ENCODE peak calls at places on chromosome 3, in seven cellular contexts. One of them, this sample, is unnamed.

GRCh38 chr3:196813903-196814302 is 53.8 kb upstream of the SENP5 start:
- DNase-seq in heart right ventricle: no peak
- DNase-seq in fibroblast of pulmonary artery: peak
- DNase-seq in tibial artery: no peak
- DNase-seq in AML-193: no peak
- DNase-seq in NCI-H460: no peak
- DNase-seq in GM10248: no peak
- DNase-seq in this sample: no peak

GRCh38 chr3:159632847-159633246 is 355.8 kb upstream of the IL12A start:
- DNase-seq in fibroblast of pulmonary artery: no peak
- DNase-seq in AML-193: no peak
- DNase-seq in GM10248: no peak
- DNase-seq in heart right ventricle: no peak
- DNase-seq in tibial artery: no peak
- DNase-seq in NCI-H460: no peak
- DNase-seq in this sample: no peak

GRCh38 chr3:8503871-8504610 is 2.4 kb downstream of the LMCD1 start:
- DNase-seq in GM10248: peak
- DNase-seq in AML-193: no peak
- DNase-seq in NCI-H460: no peak
- DNase-seq in tibial artery: no peak
- DNase-seq in fibroblast of pulmonary artery: no peak
- DNase-seq in heart right ventricle: no peak
- DNase-seq in this sample: no peak

GRCh38 chr3:42960282-42960681 is 18.8 kb upstream of the GASK1A start:
- DNase-seq in tibial artery: no peak
- DNase-seq in AML-193: no peak
- DNase-seq in fibroblast of pulmonary artery: peak
- DNase-seq in NCI-H460: peak
- DNase-seq in GM10248: no peak
- DNase-seq in heart right ventricle: no peak
- DNase-seq in this sample: peak

GRCh38 chr3:30455840-30456239 is 150.6 kb upstream of the TGFBR2 start:
- DNase-seq in GM10248: no peak
- DNase-seq in tibial artery: peak
- DNase-seq in heart right ventricle: no peak
- DNase-seq in fibroblast of pulmonary artery: peak
- DNase-seq in NCI-H460: no peak
- DNase-seq in AML-193: no peak
- DNase-seq in this sample: no peak

GRCh38 chr3:72099331-72100061 is 314.5 kb upstream of the PROK2 start:
- DNase-seq in GM10248: no peak
- DNase-seq in heart right ventricle: no peak
- DNase-seq in fibroblast of pulmonary artery: no peak
- DNase-seq in tibial artery: no peak
- DNase-seq in AML-193: no peak
- DNase-seq in NCI-H460: no peak
- DNase-seq in this sample: peak

GRCh38 chr3:127475975-127476374 is 114.6 kb downstream of the TPRA1 start:
- DNase-seq in heart right ventricle: no peak
- DNase-seq in NCI-H460: no peak
- DNase-seq in tibial artery: no peak
- DNase-seq in GM10248: no peak
- DNase-seq in fibroblast of pulmonary artery: no peak
- DNase-seq in AML-193: no peak
- DNase-seq in this sample: no peak

GRCh38 chr3:37905987-37906674 is 44.5 kb downstream of the CTDSPL start:
- DNase-seq in heart right ventricle: no peak
- DNase-seq in AML-193: no peak
- DNase-seq in NCI-H460: no peak
- DNase-seq in GM10248: no peak
- DNase-seq in tibial artery: peak
- DNase-seq in fibroblast of pulmonary artery: peak
- DNase-seq in this sample: no peak

This sample was measured in Karpas-422.